ENCODE peak calls at places on chromosome 18, in eight cellular contexts. One of them, this sample, is unnamed.

GRCh38 chr18:61850756-61851155 is 42.1 kb downstream of the RNF152 start:
- DNase-seq in AG08396: no peak
- DNase-seq in T-helper 2 cell: no peak
- DNase-seq in LHCN-M2: no peak
- DNase-seq in SW480: no peak
- DNase-seq in mucosa of gallbladder: no peak
- DNase-seq in NCI-H774: peak
- DNase-seq in cardiac muscle cell: no peak
- DNase-seq in this sample: no peak

GRCh38 chr18:28267878-28268625 is 91.1 kb upstream of the CDH2 start:
- DNase-seq in NCI-H774: no peak
- DNase-seq in cardiac muscle cell: peak
- DNase-seq in T-helper 2 cell: no peak
- DNase-seq in SW480: no peak
- DNase-seq in AG08396: no peak
- DNase-seq in LHCN-M2: peak
- DNase-seq in mucosa of gallbladder: no peak
- DNase-seq in this sample: peak

GRCh38 chr18:25335062-25335461 is 16.9 kb downstream of the ZNF521 start:
- DNase-seq in NCI-H774: no peak
- DNase-seq in T-helper 2 cell: no peak
- DNase-seq in mucosa of gallbladder: no peak
- DNase-seq in AG08396: no peak
- DNase-seq in LHCN-M2: no peak
- DNase-seq in cardiac muscle cell: no peak
- DNase-seq in SW480: no peak
- DNase-seq in this sample: no peak

GRCh38 chr18:23332356-23332755 is 120.7 kb upstream of the RIOK3 start:
- DNase-seq in LHCN-M2: no peak
- DNase-seq in SW480: no peak
- DNase-seq in AG08396: no peak
- DNase-seq in cardiac muscle cell: no peak
- DNase-seq in NCI-H774: no peak
- DNase-seq in mucosa of gallbladder: no peak
- DNase-seq in T-helper 2 cell: no peak
- DNase-seq in this sample: no peak

GRCh38 chr18:67302043-67302442 is 214.5 kb downstream of the DSEL start:
- DNase-seq in SW480: peak
- DNase-seq in LHCN-M2: peak
- DNase-seq in T-helper 2 cell: no peak
- DNase-seq in NCI-H774: no peak
- DNase-seq in AG08396: no peak
- DNase-seq in mucosa of gallbladder: no peak
- DNase-seq in cardiac muscle cell: peak
- DNase-seq in this sample: peak

GRCh38 chr18:48840491-48840877 is 110.3 kb downstream of the SMAD7 start:
- DNase-seq in AG08396: no peak
- DNase-seq in LHCN-M2: no peak
- DNase-seq in mucosa of gallbladder: no peak
- DNase-seq in cardiac muscle cell: no peak
- DNase-seq in SW480: no peak
- DNase-seq in T-helper 2 cell: no peak
- DNase-seq in NCI-H774: no peak
- DNase-seq in this sample: no peak

GRCh38 chr18:63523660-63524059 is 18.5 kb upstream of the SERPINB12 start:
- DNase-seq in AG08396: no peak
- DNase-seq in cardiac muscle cell: peak
- DNase-seq in NCI-H774: no peak
- DNase-seq in T-helper 2 cell: no peak
- DNase-seq in SW480: no peak
- DNase-seq in LHCN-M2: no peak
- DNase-seq in mucosa of gallbladder: no peak
- DNase-seq in this sample: no peak

GRCh38 chr18:35141567-35142269 is 99.1 kb upstream of the ZNF397 start:
- DNase-seq in mucosa of gallbladder: no peak
- DNase-seq in AG08396: no peak
- DNase-seq in NCI-H774: no peak
- DNase-seq in LHCN-M2: no peak
- DNase-seq in T-helper 2 cell: no peak
- DNase-seq in SW480: no peak
- DNase-seq in cardiac muscle cell: no peak
- DNase-seq in this sample: no peak

GRCh38 chr18:75544496-75544895 is 117.0 kb upstream of the SMIM21 start:
- DNase-seq in SW480: peak
- DNase-seq in AG08396: no peak
- DNase-seq in LHCN-M2: peak
- DNase-seq in mucosa of gallbladder: no peak
- DNase-seq in NCI-H774: no peak
- DNase-seq in T-helper 2 cell: no peak
- DNase-seq in cardiac muscle cell: peak
- DNase-seq in this sample: peak

GRCh38 chr18:63553117-63553516 is 10.9 kb downstream of the SERPINB12 start:
- DNase-seq in SW480: no peak
- DNase-seq in T-helper 2 cell: no peak
- DNase-seq in mucosa of gallbladder: no peak
- DNase-seq in AG08396: peak
- DNase-seq in NCI-H774: no peak
- DNase-seq in cardiac muscle cell: peak
- DNase-seq in LHCN-M2: peak
- DNase-seq in this sample: peak

GRCh38 chr18:39105095-39105494 is 1539.5 kb upstream of the CELF4 start:
- DNase-seq in AG08396: no peak
- DNase-seq in T-helper 2 cell: no peak
- DNase-seq in NCI-H774: no peak
- DNase-seq in cardiac muscle cell: no peak
- DNase-seq in mucosa of gallbladder: no peak
- DNase-seq in SW480: no peak
- DNase-seq in LHCN-M2: no peak
- DNase-seq in this sample: no peak

GRCh38 chr18:58863539-58864145 is 1.0 kb upstream of the ZNF532 start:
- DNase-seq in cardiac muscle cell: peak
- DNase-seq in T-helper 2 cell: peak
- DNase-seq in mucosa of gallbladder: no peak
- DNase-seq in SW480: no peak
- DNase-seq in AG08396: peak
- DNase-seq in NCI-H774: no peak
- DNase-seq in LHCN-M2: peak
- DNase-seq in this sample: no peak

GRCh38 chr18:36308711-36309435 is 11.4 kb downstream of the FHOD3 start:
- DNase-seq in AG08396: no peak
- DNase-seq in LHCN-M2: peak
- DNase-seq in T-helper 2 cell: no peak
- DNase-seq in SW480: peak
- DNase-seq in cardiac muscle cell: no peak
- DNase-seq in NCI-H774: no peak
- DNase-seq in mucosa of gallbladder: no peak
- DNase-seq in this sample: no peak

GRCh38 chr18:9855686-9856085 is 30.1 kb upstream of the TXNDC2 start:
- DNase-seq in cardiac muscle cell: no peak
- DNase-seq in mucosa of gallbladder: no peak
- DNase-seq in T-helper 2 cell: no peak
- DNase-seq in NCI-H774: no peak
- DNase-seq in LHCN-M2: no peak
- DNase-seq in SW480: no peak
- DNase-seq in AG08396: no peak
- DNase-seq in this sample: peak

GRCh38 chr18:46042571-46043123 is 29.4 kb downstream of the PSTPIP2 start:
- DNase-seq in LHCN-M2: peak
- DNase-seq in SW480: peak
- DNase-seq in NCI-H774: no peak
- DNase-seq in AG08396: peak
- DNase-seq in mucosa of gallbladder: no peak
- DNase-seq in T-helper 2 cell: no peak
- DNase-seq in cardiac muscle cell: peak
- DNase-seq in this sample: peak

GRCh38 chr18:28040216-28040615 is 136.7 kb downstream of the CDH2 start:
- DNase-seq in LHCN-M2: peak
- DNase-seq in SW480: no peak
- DNase-seq in cardiac muscle cell: no peak
- DNase-seq in AG08396: no peak
- DNase-seq in NCI-H774: no peak
- DNase-seq in T-helper 2 cell: no peak
- DNase-seq in mucosa of gallbladder: no peak
- DNase-seq in this sample: no peak

GRCh38 chr18:31603335-31603734 is 11.7 kb downstream of the TTR start:
- DNase-seq in NCI-H774: no peak
- DNase-seq in LHCN-M2: no peak
- DNase-seq in T-helper 2 cell: no peak
- DNase-seq in mucosa of gallbladder: no peak
- DNase-seq in cardiac muscle cell: no peak
- DNase-seq in SW480: no peak
- DNase-seq in AG08396: no peak
- DNase-seq in this sample: peak

GRCh38 chr18:51097046-51097822 is 67.2 kb downstream of the SMAD4 start:
- DNase-seq in LHCN-M2: no peak
- DNase-seq in NCI-H774: no peak
- DNase-seq in T-helper 2 cell: no peak
- DNase-seq in mucosa of gallbladder: no peak
- DNase-seq in cardiac muscle cell: no peak
- DNase-seq in SW480: no peak
- DNase-seq in AG08396: no peak
- DNase-seq in this sample: no peak

GRCh38 chr18:58379443-58379842 is 249.4 kb downstream of the ALPK2 start:
- DNase-seq in SW480: no peak
- DNase-seq in cardiac muscle cell: no peak
- DNase-seq in LHCN-M2: no peak
- DNase-seq in mucosa of gallbladder: no peak
- DNase-seq in AG08396: no peak
- DNase-seq in NCI-H774: no peak
- DNase-seq in T-helper 2 cell: no peak
- DNase-seq in this sample: no peak

GRCh38 chr18:50819727-50820378 is at the start of gene MRO:
- DNase-seq in SW480: peak
- DNase-seq in mucosa of gallbladder: peak
- DNase-seq in NCI-H774: peak
- DNase-seq in T-helper 2 cell: peak
- DNase-seq in cardiac muscle cell: peak
- DNase-seq in LHCN-M2: peak
- DNase-seq in AG08396: peak
- DNase-seq in this sample: peak

GRCh38 chr18:6397931-6398566 is 16.7 kb downstream of the L3MBTL4 start:
- DNase-seq in mucosa of gallbladder: no peak
- DNase-seq in cardiac muscle cell: no peak
- DNase-seq in SW480: no peak
- DNase-seq in T-helper 2 cell: no peak
- DNase-seq in AG08396: no peak
- DNase-seq in LHCN-M2: no peak
- DNase-seq in NCI-H774: no peak
- DNase-seq in this sample: no peak

GRCh38 chr18:73201940-73202339 is 334.2 kb upstream of the NETO1 start:
- DNase-seq in mucosa of gallbladder: no peak
- DNase-seq in AG08396: no peak
- DNase-seq in NCI-H774: no peak
- DNase-seq in cardiac muscle cell: no peak
- DNase-seq in LHCN-M2: no peak
- DNase-seq in T-helper 2 cell: no peak
- DNase-seq in SW480: no peak
- DNase-seq in this sample: peak

GRCh38 chr18:57430166-57430958 is 4.8 kb upstream of the ONECUT2 start:
- DNase-seq in cardiac muscle cell: no peak
- DNase-seq in mucosa of gallbladder: no peak
- DNase-seq in LHCN-M2: no peak
- DNase-seq in SW480: no peak
- DNase-seq in NCI-H774: no peak
- DNase-seq in T-helper 2 cell: no peak
- DNase-seq in AG08396: no peak
- DNase-seq in this sample: no peak

GRCh38 chr18:4017479-4017878 is 437.6 kb downstream of the DLGAP1 start:
- DNase-seq in mucosa of gallbladder: peak
- DNase-seq in AG08396: no peak
- DNase-seq in SW480: peak
- DNase-seq in cardiac muscle cell: no peak
- DNase-seq in NCI-H774: no peak
- DNase-seq in T-helper 2 cell: no peak
- DNase-seq in LHCN-M2: peak
- DNase-seq in this sample: no peak

GRCh38 chr18:72866901-72867701 is 686 bp downstream of the NETO1 start:
- DNase-seq in T-helper 2 cell: no peak
- DNase-seq in cardiac muscle cell: no peak
- DNase-seq in LHCN-M2: no peak
- DNase-seq in SW480: no peak
- DNase-seq in NCI-H774: peak
- DNase-seq in AG08396: peak
- DNase-seq in mucosa of gallbladder: no peak
- DNase-seq in this sample: no peak

GRCh38 chr18:46570134-46570533 is 86.9 kb downstream of the LOXHD1 start:
- DNase-seq in T-helper 2 cell: no peak
- DNase-seq in LHCN-M2: no peak
- DNase-seq in NCI-H774: no peak
- DNase-seq in AG08396: no peak
- DNase-seq in SW480: no peak
- DNase-seq in cardiac muscle cell: no peak
- DNase-seq in mucosa of gallbladder: no peak
- DNase-seq in this sample: no peak